ENCODE peak calls at places on chromosomes 11 and 22, in four cellular contexts. U, L, E and N are unnamed samples.

GRCh38 chr11:20048246-20048645 is 112.0 kb downstream of the DBX1 start:
- DNase-seq in U (peak), L (no peak), E (no peak), N (no peak)

GRCh38 chr11:119315139-119316016 is 1.6 kb downstream of the MCAM start:
- DNase-seq in E (peak), L (peak), U (no peak), N (no peak)

GRCh38 chr11:102268083-102268984 is 49.0 kb upstream of the BIRC3 start:
- DNase-seq in U (peak), L (peak), E (peak), N (no peak)

GRCh38 chr11:119651802-119652584 is 77.0 kb downstream of the NECTIN1 start:
- DNase-seq in E (no peak), L (no peak), U (no peak), N (no peak)

GRCh38 chr11:2521681-2522630 is 77.1 kb downstream of the KCNQ1 start:
- DNase-seq in E (peak), L (no peak), U (no peak), N (no peak)

GRCh38 chr22:26259510-26259909 is 90.2 kb downstream of the SEZ6L start:
- DNase-seq in E (no peak), U (peak), L (peak), N (no peak)

GRCh38 chr11:45303316-45303715 is 17.2 kb upstream of the SYT13 start:
- DNase-seq in U (no peak), E (no peak), L (no peak), N (no peak)

GRCh38 chr22:35489225-35489624 is 51.4 kb upstream of the RASD2 start:
- DNase-seq in E (no peak), U (no peak), L (no peak), N (no peak)

GRCh38 chr11:33185756-33186155 is 24.5 kb upstream of the CSTF3 start:
- DNase-seq in U (no peak), L (no peak), E (no peak), N (no peak)

GRCh38 chr22:46652081-46652929 is 32.1 kb downstream of the GRAMD4 start:
- DNase-seq in L (peak), U (peak), E (no peak), N (no peak)

GRCh38 chr11:12235945-12236743 is 125.8 kb downstream of the MICAL2 start:
- DNase-seq in U (peak), L (no peak), E (peak), N (no peak)

GRCh38 chr22:25399649-25400151 is 164.8 kb upstream of the GRK3 start:
- DNase-seq in E (peak), U (no peak), L (no peak), N (no peak)

GRCh38 chr11:75352417-75353206 is 1.2 kb upstream of the ARRB1 start:
- DNase-seq in E (peak), U (no peak), L (no peak), N (no peak)

GRCh38 chr11:68279676-68280075 is 7.9 kb upstream of the C11orf24 start:
- DNase-seq in U (no peak), L (no peak), E (no peak), N (no peak)

GRCh38 chr11:12075822-12076821 is 34.3 kb upstream of the MICAL2 start:
- DNase-seq in E (no peak), U (peak), L (no peak), N (no peak)

GRCh38 chr11:3126207-3126865 is 38.8 kb downstream of the OSBPL5 start:
- DNase-seq in U (no peak), E (peak), L (peak), N (no peak)

GRCh38 chr11:16604784-16605439 is 133.5 kb upstream of the C11orf58 start:
- DNase-seq in L (peak), E (peak), U (peak), N (no peak)

GRCh38 chr22:50678651-50679521 is 6.3 kb downstream of the SHANK3 start:
- DNase-seq in U (no peak), E (no peak), L (no peak), N (no peak)

GRCh38 chr11:123475478-123475877 is 45.4 kb downstream of the GRAMD1B start:
- DNase-seq in L (peak), U (peak), E (no peak), N (no peak)

GRCh38 chr11:123560001-123560400 is 94.4 kb downstream of the SCN3B start:
- DNase-seq in U (peak), E (no peak), L (peak), N (no peak)

GRCh38 chr11:14980854-14981253 is 8.7 kb upstream of the CALCA start:
- DNase-seq in U (peak), L (no peak), E (no peak), N (no peak)

DNA sequence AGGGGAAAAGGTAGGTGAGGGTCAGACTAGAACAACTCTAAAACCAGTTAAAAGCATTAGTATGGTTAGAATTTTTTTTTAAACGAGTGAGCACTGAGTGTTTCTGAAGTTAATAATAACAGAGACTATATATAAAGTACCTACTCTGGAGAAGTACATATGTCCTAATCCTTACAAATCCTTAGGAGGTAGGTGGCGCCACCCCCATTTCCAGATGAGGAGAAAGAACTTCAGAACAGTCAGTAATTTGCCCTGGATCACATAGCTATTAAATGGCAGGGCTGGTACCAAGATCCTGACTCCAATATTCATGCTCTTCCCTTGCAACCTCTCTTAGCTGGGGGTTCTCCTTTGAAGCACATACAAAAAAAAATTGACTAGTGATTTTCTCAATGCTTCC is 80.5 kb downstream of the CLPB start:
- DNase-seq in U (peak), L (no peak), E (no peak), N (no peak)
- TF ChIP-seq CTCF in U (peak), L (no peak), E (no peak), N (peak)

GRCh38 chr11:113163291-113164030 is 150.9 kb upstream of the TTC12 start:
- DNase-seq in E (no peak), L (no peak), U (no peak), N (no peak)

GRCh38 chr11:113159967-113160621 is 154.3 kb upstream of the TTC12 start:
- DNase-seq in E (no peak), L (no peak), U (no peak), N (no peak)

GRCh38 chr11:113160652-113161051 is 153.7 kb upstream of the TTC12 start:
- DNase-seq in U (no peak), E (no peak), L (no peak), N (no peak)

GRCh38 chr11:113161671-113162589 is 152.5 kb upstream of the TTC12 start:
- DNase-seq in L (no peak), E (no peak), U (no peak), N (no peak)

DNA sequence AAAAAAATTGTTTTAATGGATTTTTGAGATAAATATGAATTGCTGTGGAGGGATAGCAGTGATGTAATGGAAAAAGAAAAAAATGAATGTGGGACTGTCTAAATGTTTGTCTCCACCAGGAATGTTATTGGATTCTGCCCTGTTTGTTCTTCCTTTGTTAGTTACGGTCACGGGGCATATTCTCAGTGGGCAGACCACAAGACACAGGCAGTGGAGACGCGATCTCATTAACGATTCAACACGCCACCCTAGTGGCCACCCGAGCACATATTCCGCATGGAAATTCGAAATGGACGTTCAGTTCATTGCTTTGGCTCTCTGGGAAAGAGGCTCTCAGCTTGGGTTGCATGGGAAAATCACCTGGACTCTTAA is 151.8 kb upstream of the TTC12 start:
- DNase-seq in L (no peak), U (no peak), E (no peak), N (no peak)
- TF ChIP-seq CTCF in L (no peak), U (no peak), E (no peak), N (no peak)

DNA sequence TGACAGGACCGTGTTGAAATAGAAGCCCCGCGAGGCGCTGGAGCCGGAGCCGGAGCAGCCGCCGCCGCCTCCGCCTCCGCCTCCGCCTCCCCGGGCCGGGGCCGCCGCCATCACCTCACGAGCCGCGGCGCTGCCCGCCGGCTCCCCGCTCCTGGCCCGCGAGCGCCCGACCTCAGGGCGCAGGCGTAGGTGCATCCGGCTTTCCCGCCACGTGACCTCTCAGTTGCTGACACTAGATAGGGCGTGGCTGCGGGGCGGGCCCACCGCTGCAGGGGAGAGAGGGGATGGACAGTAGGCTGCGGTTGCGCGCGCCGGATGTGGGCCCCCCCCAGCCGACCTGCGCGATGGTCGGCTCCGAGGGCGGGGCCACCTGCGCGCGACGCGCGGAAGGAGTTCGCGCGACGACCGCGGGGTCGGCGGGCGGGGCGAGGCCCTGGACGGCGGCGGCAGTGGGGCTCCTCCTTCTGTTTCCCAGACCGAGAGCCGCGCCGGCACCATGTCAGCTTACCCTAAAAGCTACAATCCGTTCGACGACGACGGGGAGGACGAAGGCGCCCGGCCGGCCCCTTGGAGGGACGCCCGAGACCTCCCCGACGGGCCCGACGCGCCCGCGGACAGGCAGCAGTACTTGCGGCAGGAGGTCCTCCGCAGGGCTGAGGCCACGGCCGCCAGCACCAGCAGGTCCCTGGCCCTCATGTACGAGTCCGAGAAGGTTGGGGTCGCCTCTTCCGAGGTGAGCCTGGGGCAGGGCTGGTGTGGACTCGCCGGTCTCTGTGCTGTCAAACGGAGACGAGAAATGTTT is at the start of the genes PI4KA and SNAP29:
- DNase-seq in E (peak), L (peak), U (peak), N (peak)
- TF ChIP-seq CTCF in E (no peak), L (no peak), U (no peak), N (no peak)

DNA sequence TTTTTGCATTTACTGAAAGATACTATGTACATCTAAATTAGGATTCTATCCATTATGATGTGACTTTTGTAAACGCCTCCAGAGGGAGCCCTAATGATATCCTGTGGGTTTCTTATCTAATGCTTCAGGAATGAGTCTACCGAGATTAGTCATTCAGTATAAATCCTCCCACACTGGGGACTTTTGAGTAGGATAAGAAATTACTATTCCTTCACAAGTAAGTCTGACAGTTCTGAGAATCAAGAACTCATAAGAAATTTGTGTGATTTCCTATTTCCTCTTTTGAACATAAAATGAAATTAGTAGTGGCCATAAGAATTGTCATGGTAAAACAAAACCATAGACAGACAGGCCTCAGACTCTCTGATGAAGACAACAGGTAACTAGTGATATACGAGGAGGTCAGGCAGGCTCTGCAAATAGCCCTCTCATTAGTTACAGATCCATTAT is 10.0 kb upstream of the OR5M1 start:
- DNase-seq in U (peak), E (no peak), L (no peak), N (no peak)
- TF ChIP-seq CTCF in U (peak), E (no peak), L (peak), N (peak)

DNA sequence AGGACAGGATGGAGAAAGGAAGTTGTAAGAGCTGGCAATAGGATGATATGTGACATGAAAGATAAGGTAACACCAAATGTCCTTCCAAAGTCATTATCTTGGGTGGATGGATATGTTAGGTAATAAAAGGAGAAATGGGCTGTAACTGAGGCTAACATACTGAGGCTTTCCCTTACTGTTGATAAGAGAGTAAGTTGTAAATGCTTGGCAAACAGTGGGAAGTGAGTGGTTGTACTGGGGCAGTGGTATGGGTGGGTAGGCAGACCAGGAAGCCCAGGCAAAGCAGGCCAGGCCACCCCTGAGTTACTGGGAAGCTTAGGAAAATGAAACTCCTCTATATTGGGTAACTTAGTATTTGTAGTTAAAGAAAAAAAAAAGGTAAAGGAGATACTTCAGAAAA is 73.7 kb downstream of the ARHGAP42 start:
- DNase-seq in U (no peak), L (no peak), E (no peak), N (no peak)
- TF ChIP-seq CTCF in U (no peak), L (no peak), E (no peak), N (no peak)

GRCh38 chr11:27839226-27839913 is 139.1 kb upstream of the BDNF start:
- DNase-seq in E (no peak), L (no peak), U (peak), N (no peak)
- TF ChIP-seq CTCF in E (no peak), L (no peak), U (peak), N (peak)

GRCh38 chr22:40592352-40593113 is 44.0 kb downstream of the MRTFA start:
- DNase-seq in L (no peak), E (peak), U (no peak), N (no peak)

GRCh38 chr22:40594924-40595323 is 41.6 kb downstream of the MRTFA start:
- DNase-seq in E (no peak), L (peak), U (peak), N (no peak)

GRCh38 chr22:40594346-40594745 is 42.2 kb downstream of the MRTFA start:
- DNase-seq in E (no peak), L (no peak), U (no peak), N (no peak)

GRCh38 chr22:40595497-40596234 is 40.9 kb downstream of the MRTFA start:
- DNase-seq in U (no peak), E (no peak), L (no peak), N (no peak)

GRCh38 chr22:40593460-40594273 is 42.9 kb downstream of the MRTFA start:
- DNase-seq in L (no peak), E (no peak), U (no peak), N (no peak)
- TF ChIP-seq CTCF in L (no peak), E (no peak), U (no peak), N (no peak)

GRCh38 chr11:129372609-129373488 is 2.8 kb upstream of the BARX2 start:
- DNase-seq in L (peak), U (no peak), E (peak), N (peak)

GRCh38 chr11:129374993-129375721 is 491 bp upstream of the BARX2 start:
- DNase-seq in L (peak), E (peak), U (no peak), N (no peak)

GRCh38 chr11:129375731-129376657 is at the start of gene BARX2:
- DNase-seq in U (peak), E (peak), L (peak), N (peak)

GRCh38 chr11:129373489-129373953 is 2.1 kb upstream of the BARX2 start:
- DNase-seq in U (no peak), E (no peak), L (no peak), N (peak)

DNA sequence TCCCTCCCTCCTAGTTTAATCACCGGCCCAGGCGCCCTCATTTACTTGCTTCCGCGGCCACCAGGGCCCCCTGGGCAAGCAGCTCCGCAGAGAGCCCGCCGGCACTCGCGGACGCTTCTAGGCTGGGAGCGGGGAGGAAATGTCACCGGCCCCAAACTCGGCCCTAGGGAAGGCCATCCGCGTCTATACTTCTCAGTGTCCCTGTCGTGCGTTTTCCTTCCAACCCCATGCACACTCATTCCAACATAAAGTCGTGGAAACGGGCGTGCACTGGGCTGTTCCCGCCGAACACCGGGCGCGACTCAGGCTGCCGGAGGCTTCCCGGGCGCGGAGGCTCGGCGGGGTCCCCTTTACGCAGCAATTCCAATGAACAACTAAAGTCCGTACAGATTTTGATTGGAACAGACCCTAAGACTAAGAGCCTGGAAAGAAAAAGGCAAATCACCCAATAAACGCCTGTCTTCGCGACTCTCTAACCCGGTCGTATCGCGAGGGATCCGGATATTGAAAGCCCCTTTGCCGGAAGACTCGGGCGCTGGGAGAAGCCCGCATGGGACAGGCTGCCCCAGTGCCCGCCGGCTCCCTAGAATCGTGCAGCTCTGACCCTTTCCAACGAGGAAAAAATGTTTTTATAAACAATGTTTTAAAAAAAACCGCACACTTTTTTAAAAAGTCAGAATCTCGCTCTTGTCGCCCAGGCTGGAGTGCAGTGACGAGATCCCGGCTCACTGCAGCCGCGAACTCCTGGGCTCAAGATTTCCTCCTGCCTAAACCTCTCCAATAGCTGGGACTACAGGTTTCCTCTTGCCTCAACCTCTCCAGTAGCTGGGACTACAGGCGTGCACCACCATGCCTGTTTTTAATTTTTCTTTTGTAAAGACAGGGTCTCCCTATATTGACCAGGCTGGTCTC is 1.3 kb upstream of the BARX2 start:
- DNase-seq in L (peak), E (no peak), U (no peak), N (peak)
- TF ChIP-seq CTCF in L (no peak), E (no peak), U (no peak), N (no peak)

GRCh38 chr11:66545701-66546367 is at the start of gene ZDHHC24:
- DNase-seq in U (peak), L (peak), E (peak), N (peak)
- TF ChIP-seq CTCF in U (no peak), L (no peak), E (no peak), N (no peak)